ENCODE peak calls at places on chromosomes 11 and 22, in eight cellular contexts. F is brain pericyte, M is LNCaP clone FGC, Y is AG09309, J is fibroblast of pulmonary artery, G is progenitor cell of endocrine pancreas, Z is NCI-H2081, X is activated T-cell treated with anti-CD3 and anti-CD28 coated beads for 24 hours. Q is an unnamed sample.

GRCh38 chr22:37211075-37211852 is 1.0 kb downstream of the SSTR3 start:
- DNase-seq in X (no peak), J (no peak), F (no peak), Y (no peak), M (no peak), G (no peak), Z (no peak), Q (no peak)

GRCh38 chr22:31474743-31475142 is 14.9 kb downstream of the EIF4ENIF1 start:
- DNase-seq in M (no peak), J (peak), F (no peak), Z (no peak), Y (peak), G (no peak), X (no peak), Q (no peak)

GRCh38 chr11:112697371-112697770 is 263.8 kb upstream of the NCAM1 start:
- DNase-seq in J (no peak), Y (no peak), G (no peak), M (peak), Z (no peak), X (no peak), F (no peak), Q (no peak)

GRCh38 chr11:109285465-109285864 is 136.5 kb upstream of the C11orf87 start:
- DNase-seq in Z (no peak), J (no peak), Y (no peak), X (no peak), F (no peak), G (no peak), M (no peak), Q (no peak)

GRCh38 chr11:78476066-78476465 is 58.4 kb upstream of the GAB2 start:
- DNase-seq in J (peak), X (no peak), M (no peak), Y (no peak), F (no peak), G (no peak), Z (no peak), Q (no peak)

GRCh38 chr11:20097319-20098221 is 62.7 kb downstream of the DBX1 start:
- DNase-seq in M (no peak), F (peak), Y (peak), J (peak), X (no peak), Z (peak), G (no peak), Q (no peak)

GRCh38 chr11:76008474-76008873 is 193.5 kb downstream of the UVRAG start:
- DNase-seq in F (no peak), G (no peak), J (peak), M (no peak), Y (no peak), X (no peak), Z (no peak), Q (no peak)

GRCh38 chr11:67303989-67304411 is 670 bp downstream of the SSH3 start:
- DNase-seq in X (no peak), Z (no peak), M (no peak), Y (no peak), F (no peak), J (no peak), G (no peak), Q (no peak)

GRCh38 chr11:131495417-131495816 is 125.0 kb downstream of the NTM start:
- DNase-seq in J (no peak), Y (no peak), F (no peak), X (no peak), Z (no peak), M (peak), G (no peak), Q (no peak)

GRCh38 chr11:74877132-74877531 is 71.8 kb downstream of the XRRA1 start:
- DNase-seq in X (no peak), M (no peak), F (no peak), Y (no peak), J (peak), G (no peak), Z (no peak), Q (no peak)

GRCh38 chr22:40123387-40123786 is 54.3 kb upstream of the TNRC6B start:
- DNase-seq in Z (no peak), J (peak), X (no peak), Y (no peak), G (no peak), F (no peak), M (no peak), Q (no peak)

GRCh38 chr22:38397189-38398097 is 57.6 kb downstream of the KCNJ4 start:
- DNase-seq in X (no peak), M (no peak), Z (no peak), F (no peak), J (peak), G (no peak), Y (no peak), Q (no peak)